ENCODE peak calls at places on chromosomes 4 and X, in ten cellular contexts. J, P, I, Z, O, S, V, D, Q and Y are unnamed samples.

GRCh38 chr4:87130985-87131753 is 89.2 kb downstream of the KLHL8 start:
- DNase-seq in Q (no peak), D (no peak), S (no peak), V (no peak), O (no peak), J (no peak), Z (no peak), P (no peak), I (no peak), Y (no peak)

GRCh38 chr4:117941611-117942010 is 92.7 kb upstream of the NDST3 start:
- DNase-seq in Z (no peak), S (no peak), I (no peak), V (no peak), J (no peak), Q (no peak), O (no peak), P (no peak), D (no peak), Y (no peak)

GRCh38 chr4:17347445-17347844 is 164.4 kb downstream of the QDPR start:
- DNase-seq in D (no peak), O (peak; percentile 61), P (peak; percentile 42), V (no peak), I (peak; percentile 3), Z (peak; percentile 56), J (no peak), S (peak; percentile 17), Q (peak; percentile 39), Y (peak; percentile 52)

GRCh38 chr4:8379281-8379680 is 61.2 kb downstream of the ACOX3 start:
- DNase-seq in J (no peak), Q (no peak), D (no peak), V (no peak), Z (no peak), O (no peak), P (no peak), I (no peak), S (no peak), Y (no peak)

GRCh38 chrX:16566571-16566970 is 83.4 kb upstream of the S100G start:
- DNase-seq in P (no peak), D (no peak), Z (no peak), S (no peak), V (no peak), I (no peak), O (no peak), Q (no peak), J (no peak), Y (no peak)

GRCh38 chr4:83438719-83439118 is 16.9 kb downstream of the HELQ start:
- DNase-seq in Q (no peak), S (no peak), I (peak; percentile 7), O (no peak), Z (peak; percentile 4), V (no peak), D (no peak), P (no peak), J (no peak), Y (no peak)

GRCh38 chrX:40314070-40314469 is 216.3 kb upstream of the BCOR start:
- DNase-seq in J (no peak), O (peak; percentile 3), P (no peak), D (no peak), Z (no peak), S (no peak), Q (no peak), V (no peak), I (no peak), Y (no peak)

GRCh38 chr4:10256203-10256602 is 139.6 kb upstream of the WDR1 start:
- DNase-seq in Q (no peak), O (no peak), S (no peak), D (no peak), Z (no peak), I (no peak), P (no peak), J (no peak), V (no peak), Y (no peak)

GRCh38 chrX:14802943-14803710 is 69.7 kb downstream of the FANCB start:
- DNase-seq in P (no peak), D (no peak), I (peak; percentile 43), S (no peak), O (peak; percentile 35), J (no peak), Q (no peak), V (no peak), Z (peak; percentile 30), Y (peak; percentile 46)

GRCh38 chrX:10111364-10112148 is 45.2 kb upstream of the CLCN4 start:
- DNase-seq in D (peak; percentile 68), I (no peak), S (peak; percentile 42), O (peak; percentile 15), P (no peak), V (no peak), Z (peak; percentile 28), Q (peak; percentile 32), J (peak; percentile 56), Y (no peak)

GRCh38 chr4:8272472-8273428 is 3.2 kb downstream of the HTRA3 start:
- DNase-seq in Z (no peak), V (no peak), S (peak; percentile 56), Q (no peak), I (no peak), D (no peak), J (no peak), O (peak; percentile 40), P (no peak), Y (peak; percentile 51)

GRCh38 chrX:65596270-65596669 is 61.7 kb upstream of the LAS1L start:
- DNase-seq in P (peak; percentile 40), J (peak; percentile 24), Q (no peak), V (no peak), S (no peak), D (peak; percentile 14), Z (peak; percentile 71), I (peak; percentile 54), O (peak; percentile 41), Y (peak; percentile 50)
- H3K4me3 ChIP-seq in P (no peak overlapping the region), J (no peak overlapping the region), Q (no peak overlapping the region), V (no peak overlapping the region), S (no peak overlapping the region), D (no peak overlapping the region), Z (no peak overlapping the region), I (no peak overlapping the region), O (no peak overlapping the region), Y (no peak overlapping the region)

GRCh38 chr4:156476359-156476758 is 495.2 kb downstream of the PDGFC start:
- DNase-seq in P (no peak), V (peak; percentile 89), J (no peak), S (no peak), I (peak; percentile 98), O (peak; percentile 87), D (no peak), Q (peak; percentile 1), Z (peak; percentile 98), Y (peak; percentile 90)

GRCh38 chr4:156472624-156473023 is 499.0 kb downstream of the PDGFC start:
- DNase-seq in Q (no peak), S (no peak), V (no peak), D (no peak), O (no peak), P (no peak), Z (no peak), I (peak; percentile 1), J (no peak), Y (no peak)

GRCh38 chr4:156473175-156473574 is 498.4 kb downstream of the PDGFC start:
- DNase-seq in O (peak; percentile 17), J (no peak), I (no peak), S (no peak), Q (no peak), V (no peak), D (no peak), Z (no peak), P (no peak), Y (peak; percentile 8)

GRCh38 chr4:156475322-156475721 is 496.3 kb downstream of the PDGFC start:
- DNase-seq in V (peak; percentile 4), Q (peak; percentile 15), P (no peak), J (no peak), I (peak; percentile 64), O (peak; percentile 75), S (no peak), Z (peak; percentile 88), D (no peak), Y (peak; percentile 83)
- TF ChIP-seq CTCF in V (peak; percentile 44), Q (peak; percentile 51), P (peak; percentile 34), J (peak; percentile 43), I (peak; percentile 62), O (peak; percentile 58), S (peak; percentile 20), Z (peak; percentile 53), D (peak; percentile 32), Y (peak; percentile 60)

GRCh38 chr4:5866841-5867782 is 25.8 kb downstream of the CRMP1 start:
- DNase-seq in S (no peak), Z (no peak), P (no peak), O (no peak), Q (no peak), D (no peak), J (no peak), V (no peak), I (no peak), Y (no peak)

GRCh38 chr4:5865896-5866599 is 26.8 kb downstream of the CRMP1 start:
- DNase-seq in V (no peak), O (no peak), Z (no peak), P (no peak), J (no peak), D (no peak), S (no peak), Q (no peak), I (no peak), Y (no peak)

GRCh38 chr4:5874811-5875465 is 17.9 kb downstream of the CRMP1 start:
- DNase-seq in D (no peak), Z (peak; percentile 11), P (peak; percentile 61), I (peak; percentile 20), Q (no peak), J (no peak), O (no peak), S (no peak), V (peak; percentile 2), Y (peak; percentile 6)

GRCh38 chr4:5870220-5870619 is 22.7 kb downstream of the CRMP1 start:
- DNase-seq in Z (no peak), D (no peak), Q (no peak), P (no peak), S (no peak), O (no peak), J (no peak), I (no peak), V (no peak), Y (no peak)

DNA sequence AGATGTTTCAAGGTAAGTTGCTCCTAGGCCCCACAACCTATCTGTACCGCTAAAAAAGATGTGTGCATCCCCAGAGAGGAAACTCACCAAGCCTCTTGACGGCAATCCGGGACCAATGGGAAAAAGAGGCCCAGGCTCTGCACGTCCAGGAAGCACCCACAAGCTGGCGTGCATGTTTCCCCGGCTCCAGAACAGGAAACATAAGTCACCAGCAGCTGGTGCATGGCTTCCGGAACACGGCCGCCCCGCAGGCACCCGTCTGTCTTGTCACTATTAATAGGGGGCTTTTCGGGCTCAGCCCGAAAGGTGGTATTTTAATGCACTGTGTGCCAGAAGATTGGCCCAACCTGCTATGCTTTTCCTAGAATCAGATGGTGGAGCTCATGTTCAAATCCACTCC is 22.2 kb downstream of the CRMP1 start:
- DNase-seq in Q (no peak), S (no peak), V (no peak), D (no peak), J (no peak), I (no peak), O (no peak), P (no peak), Z (no peak), Y (no peak)
- H3K4me3 ChIP-seq in Q (no peak overlapping the region), S (no peak overlapping the region), V (no peak overlapping the region), D (no peak overlapping the region), J (no peak overlapping the region), I (no peak overlapping the region), O (no peak overlapping the region), P (no peak overlapping the region), Z (no peak overlapping the region), Y (no peak overlapping the region)

DNA sequence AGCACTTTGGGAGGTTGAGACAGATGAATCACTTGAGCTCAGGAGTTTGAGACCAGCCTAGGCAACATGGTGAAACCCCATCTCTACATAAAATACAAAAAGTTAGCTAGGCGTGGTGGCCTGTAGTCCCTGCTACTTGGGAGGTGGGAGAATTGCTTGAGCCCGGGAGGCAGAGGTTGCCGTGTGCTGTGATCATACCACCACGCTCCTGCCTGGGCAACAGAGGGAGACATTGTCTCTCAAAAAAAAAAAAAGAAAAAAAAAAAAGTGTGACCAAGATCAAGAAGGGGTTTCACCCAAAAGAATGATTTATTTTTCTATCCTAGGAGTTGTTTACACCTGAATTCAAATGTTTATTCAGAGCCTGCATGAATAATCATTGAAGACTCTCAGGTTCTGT is 572.4 kb upstream of the GALNT7 start:
- DNase-seq in O (no peak), V (no peak), J (no peak), I (no peak), Q (no peak), S (no peak), P (no peak), D (no peak), Z (no peak), Y (no peak)
- TF ChIP-seq CTCF in O (no peak), V (no peak), J (peak; percentile 14), I (no peak), Q (no peak), S (no peak), P (no peak), D (no peak), Z (no peak), Y (no peak)